ENCODE peak calls at places on chromosomes 5 and 9, in four cellular contexts. M, P, H and V are unnamed samples.

GRCh38 chr9:20139755-20140154 is 350.9 kb upstream of the SLC24A2 start:
- DNase-seq in M (no peak), P (no peak), H (no peak), V (no peak)

GRCh38 chr5:79962580-79963222 is 28.4 kb downstream of the MTX3 start:
- DNase-seq in M (no peak), P (no peak), H (no peak), V (no peak)

GRCh38 chr5:76820491-76820890 is 1.7 kb downstream of the F2RL1 start:
- DNase-seq in M (no peak), P (no peak), H (no peak), V (no peak)

GRCh38 chr5:124072570-124072969 is 560.6 kb downstream of the CSNK1G3 start:
- DNase-seq in M (no peak), P (no peak), H (no peak), V (no peak)

GRCh38 chr5:171367424-171368370 is 20.0 kb upstream of the NPM1 start:
- DNase-seq in M (no peak), P (peak; percentile 41), H (no peak), V (no peak)

GRCh38 chr5:139903805-139904565 is 108.4 kb downstream of the PSD2 start:
- DNase-seq in M (peak; percentile 85), P (peak; percentile 68), H (no peak), V (no peak)

GRCh38 chr5:56649569-56649968 is 165.8 kb upstream of the MAP3K1 start:
- DNase-seq in M (no peak), P (no peak), H (no peak), V (no peak)

GRCh38 chr5:1503301-1504243 is 20.2 kb downstream of the LPCAT1 start:
- DNase-seq in M (no peak), P (peak; percentile 95), H (peak; percentile 53), V (peak; percentile 87)

GRCh38 chr5:17482784-17483183 is 15.2 kb upstream of the TAF11L2 start:
- DNase-seq in M (no peak), P (no peak), H (no peak), V (no peak)

GRCh38 chr9:120616961-120617636 is 37.1 kb upstream of the CDK5RAP2 start:
- DNase-seq in M (no peak), P (no peak), H (no peak), V (no peak)

GRCh38 chr5:35405938-35406337 is 175.7 kb upstream of the PRLR start:
- DNase-seq in M (no peak), P (peak; percentile 55), H (no peak), V (peak; percentile 43)

GRCh38 chr5:133179405-133179804 is 127.6 kb downstream of the HSPA4 start:
- DNase-seq in M (no peak), P (no peak), H (no peak), V (no peak)

GRCh38 chr9:116468369-116468768 is 218.7 kb upstream of the TRIM32 start:
- DNase-seq in M (no peak), P (no peak), H (no peak), V (no peak)

GRCh38 chr5:16492398-16493175 is 27.0 kb upstream of the ZNF622 start:
- DNase-seq in M (no peak), P (no peak), H (no peak), V (no peak)

GRCh38 chr9:73810585-73811215 is 659.0 kb downstream of the ANXA1 start:
- DNase-seq in M (no peak), P (no peak), H (no peak), V (no peak)

GRCh38 chr9:97447030-97447429 is 35.1 kb downstream of the TDRD7 start:
- DNase-seq in M (no peak), P (no peak), H (no peak), V (no peak)

GRCh38 chr5:68215888-68216736 is 556 bp downstream of the PIK3R1 start:
- DNase-seq in M (peak; percentile 76), P (peak; percentile 95), H (peak; percentile 80), V (peak; percentile 69)

GRCh38 chr5:7446913-7447312 is 51.0 kb downstream of the ADCY2 start:
- DNase-seq in M (no peak), P (no peak), H (no peak), V (no peak)

GRCh38 chr9:95040106-95040505 is 277.4 kb downstream of the FANCC start:
- DNase-seq in M (no peak), P (no peak), H (no peak), V (no peak)

GRCh38 chr5:126648471-126648870 is 47.7 kb downstream of the PHAX start:
- DNase-seq in M (no peak), P (no peak), H (no peak), V (no peak)

GRCh38 chr5:109496112-109496511 is 86.3 kb upstream of the PJA2 start:
- DNase-seq in M (no peak), P (no peak), H (no peak), V (no peak)

GRCh38 chr9:98214811-98215210 is 22.4 kb upstream of the CORO2A start:
- DNase-seq in M (no peak), P (peak; percentile 44), H (no peak), V (no peak)

GRCh38 chr5:73743161-73743560 is 117.2 kb downstream of the ARHGEF28 start:
- DNase-seq in M (no peak), P (no peak), H (no peak), V (no peak)

GRCh38 chr5:139046551-139046950 is 151.6 kb downstream of the SIL1 start:
- DNase-seq in M (no peak), P (no peak), H (no peak), V (no peak)

GRCh38 chr5:91151947-91152346 is 231.2 kb downstream of the ARRDC3 start:
- DNase-seq in M (peak; percentile 46), P (no peak), H (no peak), V (peak; percentile 74)

GRCh38 chr5:5145651-5146529 is 5.8 kb downstream of the ADAMTS16 start:
- DNase-seq in M (no peak), P (no peak), H (no peak), V (no peak)

GRCh38 chr9:83166369-83166768 is 103.4 kb upstream of the RASEF start:
- DNase-seq in M (peak; percentile 19), P (no peak), H (no peak), V (peak; percentile 75)

GRCh38 chr5:127702913-127703575 is at the start of gene CCDC192:
- DNase-seq in M (no peak), P (no peak), H (no peak), V (no peak)

GRCh38 chr5:161342886-161343285 is 203.6 kb downstream of the GABRB2 start:
- DNase-seq in M (no peak), P (no peak), H (no peak), V (no peak)

GRCh38 chr5:14114615-14115251 is 28.4 kb upstream of the TRIO start:
- DNase-seq in M (no peak), P (no peak), H (no peak), V (no peak)

GRCh38 chr5:139392678-139393496 is 2.0 kb downstream of the PROB1 start:
- DNase-seq in M (peak; percentile 66), P (peak; percentile 97), H (peak; percentile 94), V (peak; percentile 82)

GRCh38 chr5:172624996-172625939 is 15.8 kb upstream of the NEURL1B start:
- DNase-seq in M (no peak), P (peak; percentile 23), H (no peak), V (no peak)

GRCh38 chr5:172623313-172623980 is 17.6 kb upstream of the NEURL1B start:
- DNase-seq in M (no peak), P (peak; percentile 28), H (no peak), V (no peak)

GRCh38 chr5:172622091-172623046 is 18.7 kb upstream of the NEURL1B start:
- DNase-seq in M (no peak), P (peak; percentile 37), H (no peak), V (no peak)

GRCh38 chr5:172620506-172620905 is 20.6 kb upstream of the NEURL1B start:
- DNase-seq in M (peak; percentile 41), P (peak; percentile 30), H (no peak), V (no peak)

DNA sequence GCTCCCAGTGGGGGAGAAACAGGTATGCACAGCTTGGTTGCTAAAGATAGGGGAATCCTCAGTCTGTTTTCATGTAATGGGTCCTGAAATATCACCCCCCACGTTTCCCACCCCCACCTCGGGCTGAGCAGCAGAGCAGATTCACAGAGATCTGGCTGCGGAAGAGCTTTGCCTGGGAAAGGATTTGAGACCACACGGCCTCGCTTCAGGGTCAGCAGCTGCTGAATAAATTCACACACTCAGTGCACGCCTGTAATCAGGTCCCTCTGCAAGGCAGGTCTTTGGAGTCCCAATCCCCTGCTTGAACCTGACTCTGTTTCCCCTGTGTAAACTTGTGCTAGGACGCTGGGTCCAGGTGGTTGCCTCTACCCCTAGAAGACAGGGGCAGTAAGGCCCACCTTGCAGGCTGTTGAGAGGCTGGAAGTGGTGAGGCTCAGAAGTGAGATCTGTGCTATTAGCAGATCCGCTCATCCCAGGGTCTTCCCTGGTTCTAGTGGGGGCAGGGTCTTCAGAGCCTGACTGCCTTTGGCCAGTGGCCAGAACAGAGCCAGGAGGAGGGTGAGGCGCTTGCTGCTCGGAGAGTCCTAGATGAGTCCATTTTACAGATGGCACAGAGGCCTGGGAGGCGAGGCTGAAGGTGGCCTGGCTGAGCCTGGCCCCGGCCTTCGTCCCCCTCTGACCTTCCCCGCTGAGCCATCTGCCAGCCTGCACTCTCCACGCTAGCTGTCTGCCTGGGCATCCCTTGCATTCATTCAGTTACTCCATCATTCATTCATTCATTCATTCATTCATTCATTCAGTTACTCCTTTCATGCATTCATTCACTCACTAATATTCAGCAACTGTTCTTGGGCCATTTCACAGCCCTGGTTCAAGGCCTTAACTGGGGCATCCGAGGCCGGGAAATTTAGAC is 16.7 kb upstream of the NEURL1B start:
- DNase-seq in M (no peak), P (peak; percentile 64), H (no peak), V (no peak)
- H3K36me3 ChIP-seq in M (no peaks in the 10 kb centered on the region), P (no peaks in the 10 kb centered on the region), H (no peaks in the 10 kb centered on the region), V (no peaks in the 10 kb centered on the region)

GRCh38 chr9:87656485-87656884 is 69.4 kb upstream of the CTSL start:
- DNase-seq in M (no peak), P (no peak), H (no peak), V (no peak)
- TF ChIP-seq CTCF in M (peak; percentile 40), P (no peak), H (no peak), V (no peak)

GRCh38 chr5:95988094-95988493 is 26.4 kb upstream of the ELL2 start:
- DNase-seq in M (no peak), P (no peak), H (no peak), V (no peak)
- H3K27ac ChIP-seq in M (no peak overlapping the region), P (no peak overlapping the region), H (no peak overlapping the region), V (no peak overlapping the region)

GRCh38 chr5:149410721-149411432 is 31.8 kb upstream of the IL17B start:
- DNase-seq in M (no peak), P (no peak), H (no peak), V (no peak)
- H3K36me3 ChIP-seq in M (no peaks in the 10 kb centered on the region), P (no peaks in the 10 kb centered on the region), H (no peaks in the 10 kb centered on the region), V (peaks cover 5% of the 10 kb centered on the region)

DNA sequence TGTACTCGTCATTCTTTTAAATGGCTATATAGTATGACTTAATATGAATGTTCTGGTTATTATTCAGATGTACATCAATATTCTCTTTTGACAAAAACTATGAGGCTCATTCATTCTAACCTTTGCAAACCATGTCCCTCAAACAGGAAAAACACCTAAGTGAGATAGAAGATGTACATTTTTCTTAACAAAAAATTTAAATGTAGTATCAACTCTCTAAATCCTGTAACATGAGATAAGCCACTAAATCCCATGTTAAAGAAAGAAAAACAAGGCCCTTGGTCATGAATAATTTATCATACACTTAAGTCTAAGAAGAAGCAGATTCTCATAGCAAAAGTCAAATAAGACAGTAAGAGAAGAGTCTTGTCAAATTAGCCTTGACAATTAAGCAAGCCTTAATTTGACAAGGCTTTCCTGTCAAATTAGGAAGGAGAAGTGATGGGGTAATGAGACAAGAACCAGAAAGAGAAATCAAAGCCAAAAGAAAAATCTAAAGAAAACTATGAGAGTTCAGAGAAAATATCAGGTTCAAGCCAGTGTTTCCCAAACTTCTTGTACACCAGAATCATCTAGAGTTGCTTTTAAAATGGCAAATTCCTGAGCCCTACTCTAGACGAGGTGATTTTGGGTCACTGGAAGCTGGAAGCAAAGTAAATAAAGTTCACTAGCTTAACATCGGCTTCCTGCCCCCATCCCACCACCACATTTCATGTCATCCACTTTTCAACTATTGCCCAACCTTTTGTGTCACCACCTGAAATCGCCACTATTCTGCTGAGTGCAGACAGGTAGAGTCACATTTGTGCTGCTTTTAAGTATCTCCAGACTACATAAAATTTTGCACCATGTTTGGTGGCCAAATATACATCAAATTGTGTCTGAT is 76.5 kb downstream of the NR6A1 start:
- DNase-seq in M (no peak), P (no peak), H (no peak), V (no peak)
- TF ChIP-seq CTCF in M (no peak), P (no peak), H (no peak), V (no peak)